ENCODE peak calls at places on chromosomes 1 and 21, in six cellular contexts. U, F, H, P, M and K are unnamed samples.

GRCh38 chr1:177346960-177347359 is 176.2 kb downstream of the BRINP2 start:
- DNase-seq in U (no peak), F (no peak), H (no peak), P (no peak), M (no peak), K (no peak)

GRCh38 chr1:28313710-28314510 is 14.9 kb upstream of the MED18 start:
- DNase-seq in U (peak), F (no peak), H (peak), P (peak), M (peak), K (peak)

GRCh38 chr1:42981871-42982270 is 23.2 kb upstream of the SLC2A1 start:
- DNase-seq in U (no peak), F (no peak), H (no peak), P (no peak), M (no peak), K (no peak)

GRCh38 chr1:36766481-36766880 is 267.8 kb downstream of the GRIK3 start:
- DNase-seq in U (no peak), F (no peak), H (no peak), P (no peak), M (no peak), K (no peak)

GRCh38 chr1:110673197-110673701 is 1.5 kb downstream of the KCNA3 start:
- DNase-seq in U (no peak), F (no peak), H (no peak), P (no peak), M (no peak), K (no peak)

GRCh38 chr21:33266784-33267135 is 593 bp downstream of the IL10RB start:
- DNase-seq in U (no peak), F (no peak), H (no peak), P (no peak), M (no peak), K (no peak)

GRCh38 chr1:10378071-10378841 is 20.6 kb upstream of the PGD start:
- DNase-seq in U (no peak), F (no peak), H (no peak), P (peak), M (peak), K (peak)

GRCh38 chr1:100883963-100884362 is 10.7 kb downstream of the EXTL2 start:
- DNase-seq in U (no peak), F (no peak), H (no peak), P (peak), M (peak), K (peak)

GRCh38 chr1:110150330-110151174 is at the start of gene SLC6A17:
- DNase-seq in U (no peak), F (peak), H (no peak), P (peak), M (peak), K (no peak)

GRCh38 chr1:226158457-226158856 is 28.1 kb downstream of the ACBD3 start:
- DNase-seq in U (no peak), F (no peak), H (no peak), P (no peak), M (no peak), K (no peak)

DNA sequence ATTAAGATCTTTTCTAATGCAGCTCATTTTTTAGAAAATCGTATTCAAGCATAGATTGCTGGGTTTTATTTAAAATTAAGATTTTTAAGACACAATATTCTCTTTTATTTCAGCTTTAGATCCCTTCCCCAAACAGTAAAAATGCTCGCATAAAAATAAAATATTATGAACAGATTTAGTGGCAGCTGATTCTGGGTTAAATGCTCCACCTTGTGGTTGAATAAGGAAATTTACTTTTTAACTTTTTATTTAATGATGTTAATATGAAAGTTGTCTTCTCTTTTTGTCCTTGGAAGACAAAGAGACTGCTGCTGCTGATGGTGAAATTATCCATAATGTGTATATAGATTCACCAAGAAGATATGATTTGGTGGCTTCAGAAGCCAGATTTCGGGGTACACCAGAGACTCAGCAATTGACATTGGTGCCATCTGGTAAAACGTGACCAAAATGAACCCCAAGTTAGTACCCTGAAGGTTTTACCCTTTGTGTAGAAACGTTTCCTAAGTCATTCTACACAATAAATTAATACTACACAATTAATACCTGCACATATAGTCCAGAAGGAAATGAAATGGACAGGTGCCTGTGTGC is 128.0 kb downstream of the ADAMTS1 start:
- DNase-seq in U (no peak), F (peak), H (no peak), P (peak), M (peak), K (no peak)
- TF ChIP-seq CTCF in U (peak), F (peak), H (peak), P (peak), M (peak), K (peak)

DNA sequence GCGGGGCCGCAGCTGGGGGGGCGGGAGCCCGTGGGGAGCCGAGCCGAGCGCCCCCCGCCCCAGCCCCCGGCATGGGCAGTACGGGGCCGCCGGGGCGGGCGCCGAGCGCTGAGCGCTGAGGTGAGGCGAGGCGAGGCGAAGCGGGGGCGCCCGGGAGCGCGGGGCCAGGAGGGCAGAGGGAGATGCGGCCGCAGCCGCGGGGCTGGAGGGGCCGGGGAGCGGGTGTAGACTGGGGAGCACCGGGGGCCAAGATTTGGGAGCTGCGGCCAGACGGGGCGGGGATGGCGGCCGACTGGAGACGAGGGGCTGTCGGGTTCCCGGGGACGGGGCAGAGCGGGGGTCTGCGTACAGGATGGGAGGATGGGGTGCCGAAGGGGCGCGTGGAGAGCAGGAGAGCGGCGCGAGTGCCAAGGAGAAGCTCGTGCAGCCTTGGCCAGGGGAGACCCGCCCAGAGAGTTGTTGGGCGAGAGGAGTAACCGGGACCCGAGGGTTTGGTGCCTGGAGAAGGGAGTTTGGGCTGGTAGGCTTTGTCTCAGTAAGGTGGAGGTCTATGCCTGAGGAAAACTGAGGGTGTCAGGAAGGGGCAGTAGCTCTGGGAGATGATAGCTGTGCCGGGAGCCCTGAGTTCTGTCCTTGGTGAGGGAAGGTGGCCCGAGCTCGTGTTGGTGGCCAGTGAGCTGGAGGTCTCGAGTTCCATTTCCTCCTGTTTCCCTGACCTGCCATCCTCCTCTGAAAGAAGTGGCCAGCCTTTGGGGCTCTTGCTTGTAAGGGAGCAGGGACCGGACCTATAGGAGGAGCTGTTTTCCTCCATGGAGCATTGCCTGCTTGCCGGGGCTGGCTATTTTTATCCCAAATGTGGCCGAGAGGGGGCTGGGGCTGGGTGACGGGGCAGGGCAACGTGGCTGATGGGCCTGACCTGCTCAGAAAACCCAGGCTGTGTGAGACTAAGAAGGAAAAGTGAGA is 539 bp downstream of the ATP8B2 start:
- DNase-seq in U (peak), F (peak), H (peak), P (peak), M (peak), K (peak)
- TF ChIP-seq CTCF in U (peak), F (peak), H (peak), P (peak), M (peak), K (peak)

DNA sequence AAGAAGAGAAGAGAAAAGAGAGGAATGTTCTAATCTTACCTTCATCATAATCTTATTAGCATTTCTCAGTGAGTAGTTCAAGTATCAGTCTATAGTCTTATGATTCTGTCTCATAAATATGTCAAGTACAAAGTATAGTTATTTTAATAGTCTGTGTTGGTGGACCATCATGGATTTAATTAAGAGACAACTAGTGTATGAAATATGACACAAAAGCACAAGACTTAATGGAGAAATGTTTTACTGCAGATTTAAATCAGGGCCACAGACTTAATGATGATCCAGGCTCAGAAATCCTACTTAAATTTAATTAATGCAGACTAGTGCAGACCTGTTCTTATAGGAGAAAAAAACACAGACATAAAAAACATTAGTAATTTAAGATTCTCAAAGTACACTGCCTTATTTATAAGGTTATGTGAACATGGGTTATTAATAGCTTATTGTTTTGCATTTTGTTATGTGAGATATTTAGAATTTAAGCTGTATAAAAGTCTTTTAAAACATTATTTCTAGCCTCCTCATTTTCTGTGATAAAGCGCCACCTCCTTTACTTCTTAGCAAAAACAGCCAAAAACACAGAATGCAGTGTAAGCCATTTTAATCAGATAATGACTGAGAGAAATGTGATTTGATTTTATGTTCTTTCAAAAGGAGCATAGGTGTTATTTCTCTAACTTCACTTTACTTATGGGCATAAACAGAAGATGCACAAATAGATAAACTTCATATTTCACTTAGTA is 255.0 kb upstream of the SNX7 start:
- DNase-seq in U (no peak), F (no peak), H (no peak), P (no peak), M (no peak), K (no peak)
- TF ChIP-seq CTCF in U (no peak), F (no peak), H (no peak), P (peak), M (no peak), K (no peak)

DNA sequence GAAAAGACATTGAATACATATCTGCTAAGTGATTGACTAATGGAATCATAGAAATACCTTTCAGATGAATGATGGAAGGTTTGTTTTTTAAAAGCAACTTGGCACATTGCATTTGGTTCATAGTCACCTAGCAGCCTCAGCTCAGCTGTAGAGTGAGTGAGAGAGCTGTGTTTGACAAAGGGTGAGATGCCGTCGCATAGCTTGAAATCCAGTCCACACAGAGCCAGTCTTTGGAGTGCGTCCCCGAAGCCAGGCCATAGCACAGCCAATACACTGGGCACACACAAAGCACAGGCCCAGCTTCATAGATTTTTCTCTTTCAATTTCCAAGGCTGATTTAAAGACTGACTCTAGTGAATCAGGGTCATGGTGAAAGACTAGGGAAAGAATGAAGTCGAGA is 101.0 kb upstream of the IRF2BP2 start:
- DNase-seq in U (no peak), F (no peak), H (no peak), P (no peak), M (no peak), K (no peak)
- TF ChIP-seq CTCF in U (no peak), F (no peak), H (no peak), P (no peak), M (no peak), K (no peak)